ENCODE peak calls at places on chromosomes 3 and 15, in six cellular contexts. S is NCI-H1092, E is right cardiac atrium, F is upper lobe of right lung, B is IMR-90, H is sigmoid colon. Y is an unnamed sample.

GRCh38 chr3:132553811-132554210 is 43.3 kb upstream of the ACKR4 start:
- DNase-seq in S (no peak), E (peak), F (no peak), B (no peak), H (no peak), Y (no peak)

GRCh38 chr3:23275814-23276213 is 72.7 kb downstream of the UBE2E2 start:
- DNase-seq in S (no peak), E (no peak), F (no peak), B (no peak), H (no peak), Y (no peak)

GRCh38 chr3:111729087-111729846 is 129.8 kb upstream of the PHLDB2 start:
- DNase-seq in S (no peak), E (peak), F (no peak), B (peak), H (peak), Y (no peak)

GRCh38 chr3:50317303-50317702 is 5.2 kb downstream of the HYAL2 start:
- DNase-seq in S (no peak), E (peak), F (peak), B (no peak), H (no peak), Y (no peak)

GRCh38 chr15:52076889-52077781 is 35.4 kb downstream of the BCL2L10 start:
- DNase-seq in S (no peak), E (no peak), F (no peak), B (peak), H (no peak), Y (peak)

GRCh38 chr3:134073583-134073945 is 43.8 kb upstream of the SLCO2A1 start:
- DNase-seq in S (no peak), E (no peak), F (no peak), B (no peak), H (no peak), Y (no peak)

GRCh38 chr3:115595611-115596010 is 27.7 kb upstream of the GAP43 start:
- DNase-seq in S (no peak), E (no peak), F (no peak), B (peak), H (no peak), Y (no peak)

GRCh38 chr3:112979244-112979832 is 4.4 kb upstream of the CD200R1 start:
- DNase-seq in S (no peak), E (no peak), F (no peak), B (peak), H (no peak), Y (no peak)

GRCh38 chr15:74141591-74141990 is 11.2 kb downstream of the ISLR2 start:
- DNase-seq in S (no peak), E (no peak), F (no peak), B (no peak), H (no peak), Y (no peak)

GRCh38 chr3:107796786-107797185 is 274.0 kb downstream of the BBX start:
- DNase-seq in S (no peak), E (no peak), F (no peak), B (peak), H (no peak), Y (peak)

GRCh38 chr15:81945014-81945615 is 100.7 kb downstream of the MEX3B start:
- DNase-seq in S (no peak), E (no peak), F (no peak), B (no peak), H (no peak), Y (no peak)

GRCh38 chr3:177426151-177426904 is 229.0 kb upstream of the TBL1XR1 start:
- DNase-seq in S (no peak), E (no peak), F (no peak), B (no peak), H (no peak), Y (no peak)

GRCh38 chr3:159432721-159433300 is 555.8 kb upstream of the IL12A start:
- DNase-seq in S (no peak), E (no peak), F (no peak), B (peak), H (no peak), Y (no peak)

GRCh38 chr15:97981758-97982157 is 21.3 kb downstream of the ARRDC4 start:
- DNase-seq in S (no peak), E (no peak), F (no peak), B (no peak), H (no peak), Y (no peak)

Y was measured in foreskin keratinocyte.